ENCODE peak calls at places on chromosome 17, in four cellular contexts. D is K562, B is HL-60, U is GM12878. T is an unnamed sample.

GRCh38 chr17:44062871-44063270 is 3.6 kb downstream of the LSM12 start:
- DNase-seq in U (no peak), D (no peak), B (no peak), T (no peak)

GRCh38 chr17:4246674-4247073 is 17.1 kb downstream of the ANKFY1 start:
- DNase-seq in D (no peak), B (no peak), U (no peak), T (no peak)

GRCh38 chr17:59372138-59372751 is 40.8 kb downstream of the YPEL2 start:
- DNase-seq in D (no peak), U (peak), B (peak), T (no peak)

GRCh38 chr17:33444731-33445130 is 151.6 kb upstream of the ASIC2 start:
- DNase-seq in U (no peak), D (no peak), B (no peak), T (no peak)

GRCh38 chr17:17681744-17682292 is 560 bp downstream of the RAI1 start:
- DNase-seq in U (no peak), B (no peak), D (peak), T (no peak)

GRCh38 chr17:36752096-36752888 is 150.9 kb downstream of the MRM1 start:
- DNase-seq in U (no peak), B (no peak), D (no peak), T (no peak)

GRCh38 chr17:75131278-75132017 is at the start of gene NT5C:
- DNase-seq in U (no peak), D (peak), B (peak), T (peak)

GRCh38 chr17:74527756-74528155 is 3.5 kb downstream of the CD300LB start:
- DNase-seq in B (no peak), U (no peak), D (no peak), T (no peak)

GRCh38 chr17:7080445-7081041 is 492 bp upstream of the CLEC10A start:
- DNase-seq in D (peak), B (no peak), U (no peak), T (no peak)

GRCh38 chr17:37740861-37741260 is 4.0 kb downstream of the HNF1B start:
- DNase-seq in B (no peak), U (no peak), D (no peak), T (no peak)

GRCh38 chr17:80007939-80008338 is 27.7 kb downstream of the TBC1D16 start:
- DNase-seq in U (no peak), D (no peak), B (no peak), T (no peak)

GRCh38 chr17:5508855-5509254 is 22.5 kb downstream of the MIS12 start:
- DNase-seq in B (no peak), D (no peak), U (no peak), T (no peak)

GRCh38 chr17:65402513-65403086 is 158.8 kb downstream of the AXIN2 start:
- DNase-seq in B (no peak), U (no peak), D (no peak), T (no peak)

GRCh38 chr17:65401581-65401980 is 159.9 kb downstream of the AXIN2 start:
- DNase-seq in D (no peak), U (no peak), B (no peak), T (no peak)

GRCh38 chr17:65403616-65404015 is 157.8 kb downstream of the AXIN2 start:
- DNase-seq in D (no peak), U (no peak), B (no peak), T (no peak)

GRCh38 chr17:65404761-65405160 is 156.7 kb downstream of the AXIN2 start:
- DNase-seq in B (no peak), D (no peak), U (no peak), T (no peak)

GRCh38 chr17:65403129-65403528 is 158.3 kb downstream of the AXIN2 start:
- DNase-seq in B (no peak), U (no peak), D (no peak), T (no peak)
- TF ChIP-seq SPI1 in B (no peak), U (no peak), D (no peak), T (no peak)

GRCh38 chr17:45073414-45074070 is 12.4 kb downstream of the NMT1 start:
- DNase-seq in U (no peak), B (peak), D (no peak), T (no peak)
- TF ChIP-seq SPI1 in U (no peak), B (no peak), D (no peak), T (no peak)

DNA sequence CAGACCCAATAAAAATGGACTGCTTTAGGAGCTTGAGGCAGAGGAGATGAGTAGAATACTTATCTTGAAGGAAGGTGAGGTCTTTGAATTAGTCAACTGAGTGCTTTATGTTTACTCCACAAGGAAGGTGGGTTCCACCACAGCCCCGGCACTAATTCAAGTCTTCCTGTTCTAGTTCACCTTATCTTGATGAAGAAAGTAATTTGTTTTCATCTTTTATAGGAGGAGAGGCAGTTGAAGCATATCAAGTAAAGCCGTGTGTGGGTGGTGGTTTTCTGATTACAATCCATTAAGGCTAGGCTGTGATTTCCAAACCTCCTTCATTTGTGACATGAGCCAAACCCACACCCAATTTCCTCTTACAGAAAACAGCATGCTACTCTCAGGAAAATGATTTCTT is 35.6 kb downstream of the CDRT15 start:
- DNase-seq in D (no peak), U (no peak), B (no peak), T (no peak)
- TF ChIP-seq SPI1 in D (no peak), U (no peak), B (no peak), T (no peak)

GRCh38 chr17:82062984-82063368 is 2.6 kb downstream of the DUS1L start:
- DNase-seq in D (no peak), U (no peak), B (no peak), T (no peak)

GRCh38 chr17:82065193-82065637 is 389 bp downstream of the DUS1L start:
- DNase-seq in U (no peak), B (no peak), D (no peak), T (peak)

GRCh38 chr17:82065638-82066303 is at the start of gene DUS1L:
- DNase-seq in B (no peak), D (peak), U (no peak), T (peak)

GRCh38 chr17:82063424-82064415 is 1.9 kb downstream of the DUS1L start:
- DNase-seq in U (no peak), B (no peak), D (no peak), T (no peak)

GRCh38 chr17:82064433-82065192 is 991 bp downstream of the DUS1L start:
- DNase-seq in B (no peak), D (no peak), U (no peak), T (no peak)
- TF ChIP-seq SPI1 in B (no peak), D (no peak), U (no peak), T (no peak)

DNA sequence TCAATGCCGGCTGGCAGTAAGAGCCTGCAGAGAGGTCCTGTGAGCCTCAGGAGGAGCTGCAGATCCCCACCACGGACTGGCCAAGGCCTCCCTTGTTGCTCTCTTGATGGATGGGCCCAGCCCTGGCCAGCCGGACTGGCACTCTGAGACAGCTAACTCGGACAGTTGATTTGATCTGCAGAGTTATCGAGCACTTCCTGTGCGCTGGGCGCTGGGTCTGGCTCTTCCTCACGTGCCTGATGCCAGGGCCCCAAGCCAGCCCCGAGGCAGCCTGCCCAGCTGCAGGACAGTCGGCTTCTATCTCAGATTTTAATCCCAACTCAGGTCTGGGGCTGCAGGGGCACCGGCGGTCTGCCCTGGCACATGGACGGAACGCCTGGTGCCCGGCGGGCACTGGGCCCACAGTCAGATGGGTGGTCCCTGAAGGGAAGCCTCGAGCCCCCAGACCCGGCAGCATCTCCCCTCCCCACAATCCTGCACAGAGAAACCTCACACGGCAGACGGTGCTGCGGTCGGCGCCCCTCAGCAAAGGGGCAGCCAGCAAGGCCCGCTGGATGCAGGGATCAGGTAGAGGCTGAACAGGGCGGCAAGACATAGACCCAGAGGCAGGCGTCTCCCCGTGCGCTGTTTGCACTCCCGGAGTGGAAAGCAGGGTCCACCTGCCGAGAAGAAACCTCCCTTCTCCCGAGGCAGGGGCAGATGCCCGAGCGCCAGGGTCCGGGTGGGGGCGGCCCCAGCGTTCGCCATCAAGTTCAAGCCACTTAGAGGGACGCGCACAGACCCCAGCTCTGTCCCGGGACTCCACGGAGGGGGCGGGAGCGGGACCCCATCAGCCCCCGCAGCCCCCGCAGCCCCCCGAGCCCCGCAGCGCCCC is 34.0 kb downstream of the TIMM22 start:
- DNase-seq in U (no peak), B (no peak), D (no peak), T (no peak)
- TF ChIP-seq SPI1 in U (no peak), B (no peak), D (no peak), T (no peak)

DNA sequence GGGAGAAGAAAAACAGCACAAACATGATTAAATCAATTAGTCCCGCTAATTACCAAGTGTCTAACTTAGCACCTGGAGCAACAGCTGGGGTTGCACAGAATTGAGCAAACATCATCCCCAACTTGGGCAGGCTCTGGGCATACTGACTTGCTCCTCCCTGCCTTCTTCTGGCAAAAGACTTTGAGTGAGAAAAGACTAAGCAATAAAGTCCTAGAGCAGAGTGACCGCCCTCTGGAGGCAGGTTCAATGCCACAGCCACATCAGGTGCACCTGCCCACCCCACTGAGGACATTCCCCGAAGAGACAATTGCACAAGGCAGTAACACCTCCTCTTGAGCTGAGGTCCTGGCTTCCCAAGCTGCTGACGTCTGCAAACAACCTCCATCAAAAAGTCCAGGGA is 358.3 kb downstream of the SOX9 start:
- DNase-seq in U (no peak), B (no peak), D (no peak), T (no peak)
- TF ChIP-seq SPI1 in U (no peak), B (no peak), D (no peak), T (no peak)

T was measured in GM12891.